ENCODE peak calls at places on chromosomes 11 and 22, in five cellular contexts. M, L, B, K and A are unnamed samples.
A peak's percentile ranks its signal among the peaks of the same experiment; 100 is the strongest.

GRCh38 chr11:121890377-121890776 is 225.6 kb downstream of the BLID start:
- DNase-seq in K (no peak), B (no peak), L (no peak), M (no peak), A (no peak)

GRCh38 chr11:34149274-34149673 is 43.8 kb downstream of the NAT10 start:
- DNase-seq in B (no peak), L (no peak), M (no peak), K (no peak), A (no peak)

GRCh38 chr22:45164217-45165123 is 745 bp downstream of the NUP50 start:
- DNase-seq in L (peak; percentile 36), K (peak; percentile 54), M (no peak), B (no peak), A (peak; percentile 55)

GRCh38 chr11:110131386-110132123 is 38.4 kb downstream of the ZC3H12C start:
- DNase-seq in L (no peak), M (no peak), K (no peak), B (no peak), A (no peak)

GRCh38 chr22:20109411-20110358 is 6.2 kb upstream of the RANBP1 start:
- DNase-seq in M (no peak), L (no peak), B (no peak), K (no peak), A (peak; percentile 58)

GRCh38 chr11:34488855-34489557 is 24.6 kb downstream of the ELF5 start:
- DNase-seq in B (no peak), K (no peak), L (no peak), M (no peak), A (no peak)

GRCh38 chr22:17087176-17088131 is 2.7 kb downstream of the IL17RA start:
- DNase-seq in B (no peak), K (peak; percentile 88), M (no peak), L (no peak), A (no peak)

GRCh38 chr22:23693979-23694680 is 3.3 kb downstream of the RGL4 start:
- DNase-seq in L (no peak), K (no peak), B (no peak), M (no peak), A (no peak)

GRCh38 chr11:132253469-132254264 is 883.3 kb downstream of the NTM start:
- DNase-seq in B (no peak), L (no peak), M (no peak), K (no peak), A (no peak)

GRCh38 chr22:26476705-26477340 is 6.8 kb downstream of the HPS4 start:
- DNase-seq in L (no peak), K (peak; percentile 18), M (no peak), B (no peak), A (no peak)

GRCh38 chr22:36332623-36333331 is 55.0 kb downstream of the MYH9 start:
- DNase-seq in L (no peak), K (peak; percentile 87), B (no peak), M (no peak), A (no peak)

GRCh38 chr22:50114221-50114981 is 24.6 kb downstream of the MOV10L1 start:
- DNase-seq in L (no peak), M (no peak), K (no peak), B (no peak), A (no peak)

GRCh38 chr11:46392421-46393230 is 1.1 kb upstream of the CHRM4 start:
- DNase-seq in L (peak; percentile 86), M (no peak), B (peak; percentile 99), K (peak; percentile 89), A (peak; percentile 94)

GRCh38 chr11:79415411-79415810 is 25.4 kb downstream of the TENM4 start:
- DNase-seq in L (no peak), B (no peak), M (no peak), K (no peak), A (no peak)

GRCh38 chr22:49995059-49995412 is 17.5 kb downstream of the IL17REL start:
- DNase-seq in L (no peak), M (no peak), K (no peak), B (no peak), A (no peak)

GRCh38 chr11:27933992-27934829 is 173.7 kb downstream of the KIF18A start:
- DNase-seq in K (no peak), B (peak; percentile 54), M (no peak), L (peak; percentile 14), A (no peak)

GRCh38 chr22:36386351-36386899 is 1.3 kb downstream of the MYH9 start:
- DNase-seq in M (no peak), L (no peak), K (peak; percentile 68), B (no peak), A (peak; percentile 55)

GRCh38 chr11:68751331-68751856 is at the start of gene TESMIN:
- DNase-seq in B (peak; percentile 86), K (peak; percentile 93), L (peak; percentile 77), M (peak; percentile 35), A (peak; percentile 96)

GRCh38 chr11:101863361-101863760 is 51.4 kb upstream of the CEP126 start:
- DNase-seq in B (no peak), K (no peak), L (no peak), M (no peak), A (no peak)

GRCh38 chr22:31281733-31282132 is 10.6 kb downstream of the PIK3IP1 start:
- DNase-seq in L (no peak), K (no peak), M (no peak), B (no peak), A (no peak)

GRCh38 chr11:105968021-105968697 is 53.9 kb downstream of the MSANTD4 start:
- DNase-seq in L (no peak), K (no peak), M (no peak), B (peak; percentile 0), A (no peak)

GRCh38 chr11:117584056-117584830 is 212.8 kb downstream of the DSCAML1 start:
- DNase-seq in L (peak; percentile 13), M (no peak), K (no peak), B (peak; percentile 24), A (peak; percentile 3)

GRCh38 chr11:73995247-73995646 is 12.6 kb upstream of the UCP2 start:
- DNase-seq in B (no peak), L (no peak), M (no peak), K (peak; percentile 60), A (no peak)

GRCh38 chr22:44845191-44845590 is 92.8 kb downstream of the ARHGAP8 start:
- DNase-seq in M (no peak), K (no peak), L (no peak), B (no peak), A (no peak)

GRCh38 chr11:65425971-65426838 is 3.6 kb downstream of the NEAT1 start:
- DNase-seq in K (peak; percentile 98), M (no peak), L (no peak), B (no peak), A (peak; percentile 15)

GRCh38 chr11:86174101-86175046 is 70.2 kb upstream of the EED start:
- DNase-seq in L (peak; percentile 34), B (peak; percentile 75), M (peak; percentile 25), K (no peak), A (peak; percentile 89)

GRCh38 chr11:47393163-47394049 is 15.0 kb upstream of the SLC39A13 start:
- DNase-seq in M (no peak), B (peak; percentile 81), L (no peak), K (peak; percentile 87), A (no peak)

GRCh38 chr11:121198491-121198890 is 94.1 kb upstream of the SC5D start:
- DNase-seq in K (peak; percentile 8), L (no peak), M (no peak), B (no peak), A (no peak)

GRCh38 chr22:42863349-42863911 is 6.4 kb upstream of the ARFGAP3 start:
- DNase-seq in B (no peak), L (no peak), M (no peak), K (peak; percentile 62), A (no peak)

GRCh38 chr22:22880645-22881044 is 7.0 kb upstream of the IGLL5 start:
- DNase-seq in K (no peak), B (no peak), L (no peak), M (no peak), A (no peak)

GRCh38 chr11:23192256-23192655 is 332.0 kb upstream of the CCDC179 start:
- DNase-seq in L (no peak), K (no peak), B (no peak), M (no peak), A (no peak)

GRCh38 chr11:69205929-69206612 is 50.3 kb downstream of the SMIM38 start:
- DNase-seq in L (no peak), K (no peak), B (no peak), M (no peak), A (no peak)

GRCh38 chr22:42300286-42301071 is 30.0 kb upstream of the TCF20 start:
- DNase-seq in K (peak; percentile 70), M (no peak), B (peak; percentile 19), L (no peak), A (no peak)

GRCh38 chr11:503179-503981 is 3.7 kb downstream of the RNH1 start:
- DNase-seq in M (no peak), K (peak; percentile 90), L (peak; percentile 47), B (no peak), A (no peak)

GRCh38 chr11:87083029-87083428 is 45.3 kb downstream of the TMEM135 start:
- DNase-seq in K (no peak), M (no peak), B (no peak), L (no peak), A (no peak)

GRCh38 chr22:46068908-46069481 is 81.3 kb upstream of the PPARA start:
- DNase-seq in M (no peak), K (peak; percentile 27), B (no peak), L (peak; percentile 23), A (peak; percentile 55)

GRCh38 chr11:72429626-72430025 is 4.7 kb downstream of the CLPB start:
- DNase-seq in M (no peak), L (no peak), K (no peak), B (no peak), A (no peak)

GRCh38 chr11:108983621-108984020 is 318.8 kb downstream of the DDX10 start:
- DNase-seq in L (no peak), B (no peak), K (no peak), M (no peak), A (no peak)

GRCh38 chr22:43409800-43410199 is 2.0 kb upstream of the MPPED1 start:
- DNase-seq in B (no peak), M (no peak), K (no peak), L (no peak), A (no peak)

GRCh38 chr11:57406337-57406904 is 16.0 kb upstream of the PRG2 start:
- DNase-seq in M (no peak), K (peak; percentile 79), L (no peak), B (peak; percentile 37), A (no peak)
- TF ChIP-seq POLR2A in M (no peak), K (no peak), L (no peak), B (no peak), A (no peak)

GRCh38 chr11:123973816-123974215 is 3.8 kb downstream of the OR10S1 start:
- DNase-seq in M (no peak), L (no peak), B (peak; percentile 9), K (no peak), A (no peak)
- TF ChIP-seq POLR2A in M (no peak), L (no peak), B (no peak), K (no peak), A (no peak)

GRCh38 chr11:32829680-32830412 is at the start of gene PRRG4:
- DNase-seq in K (peak; percentile 85), B (peak; percentile 71), M (no peak), L (peak; percentile 34), A (peak; percentile 82)
- TF ChIP-seq POLR2A in K (peak; percentile 59), B (peak; percentile 19), M (no peak), L (peak; percentile 30), A (peak; percentile 63)

GRCh38 chr22:39832627-39833074 is 60.9 kb downstream of the ENTHD1 start:
- DNase-seq in B (no peak), K (no peak), M (no peak), L (no peak), A (no peak)
- TF ChIP-seq POLR2A in B (no peak), K (no peak), M (no peak), L (no peak), A (no peak)